ENCODE peak calls at places on chromosomes 13 and 19, in five cellular contexts. One of them, this sample, is unnamed.
A peak's percentile ranks its signal among the peaks of the same experiment; 100 is the strongest.

GRCh38 chr19:50377051-50377441 is 789 bp downstream of the NR1H2 start:
- DNase-seq in suprapubic skin: peak; percentile 84
- DNase-seq in HuH-7: no peak
- DNase-seq in BE2C: no peak
- DNase-seq in NCI-H1694: no peak
- DNase-seq in this sample: no peak

GRCh38 chr13:66446413-66446812 is 783.7 kb downstream of the PCDH9 start:
- DNase-seq in BE2C: no peak
- DNase-seq in HuH-7: no peak
- DNase-seq in suprapubic skin: no peak
- DNase-seq in NCI-H1694: no peak
- DNase-seq in this sample: no peak

GRCh38 chr19:33350538-33351309 is 22.8 kb upstream of the CEBPG start:
- DNase-seq in NCI-H1694: no peak
- DNase-seq in BE2C: no peak
- DNase-seq in suprapubic skin: peak; percentile 83
- DNase-seq in HuH-7: no peak
- DNase-seq in this sample: no peak

GRCh38 chr13:24119593-24120508 is 40.7 kb upstream of the SPATA13 start:
- DNase-seq in suprapubic skin: no peak
- DNase-seq in NCI-H1694: no peak
- DNase-seq in BE2C: no peak
- DNase-seq in HuH-7: no peak
- DNase-seq in this sample: no peak

GRCh38 chr19:11453468-11454341 is 18.3 kb downstream of the PRKCSH start:
- DNase-seq in suprapubic skin: no peak
- DNase-seq in HuH-7: no peak
- DNase-seq in NCI-H1694: no peak
- DNase-seq in BE2C: no peak
- DNase-seq in this sample: peak; percentile 70

GRCh38 chr19:16795042-16795441 is 34.2 kb upstream of the SIN3B start:
- DNase-seq in BE2C: no peak
- DNase-seq in suprapubic skin: no peak
- DNase-seq in NCI-H1694: no peak
- DNase-seq in HuH-7: no peak
- DNase-seq in this sample: no peak

GRCh38 chr13:51823351-51823750 is 19.4 kb upstream of the DHRS12 start:
- DNase-seq in suprapubic skin: no peak
- DNase-seq in BE2C: no peak
- DNase-seq in NCI-H1694: no peak
- DNase-seq in HuH-7: no peak
- DNase-seq in this sample: no peak

GRCh38 chr19:5387472-5387871 is 46.9 kb upstream of the PTPRS start:
- DNase-seq in BE2C: no peak
- DNase-seq in suprapubic skin: no peak
- DNase-seq in HuH-7: no peak
- DNase-seq in NCI-H1694: no peak
- DNase-seq in this sample: no peak

GRCh38 chr19:40356681-40357595 is 8.4 kb downstream of the PLD3 start:
- DNase-seq in NCI-H1694: no peak
- DNase-seq in suprapubic skin: no peak
- DNase-seq in BE2C: no peak
- DNase-seq in HuH-7: no peak
- DNase-seq in this sample: no peak

This sample was measured in H1.